ENCODE peak calls at places on chromosomes 13 and 19, in seven cellular contexts. S is stimulated activated CD8-positive, alpha-beta memory T cell treated with anti-CD3 and anti-CD28 coated beads, Interleukin-7, amount 100 ng/mL, for 1 hour; Q is fibroblast of lung; A is stimulated activated CD4-positive, alpha-beta T cell treated with anti-CD3 and anti-CD28 coated beads, TNF-alpha, amount 100 ng/mL, for 1 hour; C is CD8-positive, alpha-beta memory T cell; W is RKO; K is activated T-helper 1 cell treated with Interleukin-2 at 50 U/mL for 16 hours. U is an unnamed sample.

GRCh38 chr19:43779147-43779819 is 1.5 kb downstream of the KCNN4 start:
- DNase-seq in S (no peak), Q (no peak), A (no peak), C (no peak), W (no peak), K (no peak), U (no peak)

GRCh38 chr19:41325640-41325946 is 15.6 kb downstream of the CCDC97 start:
- DNase-seq in S (no peak), Q (no peak), A (no peak), C (no peak), W (no peak), K (no peak), U (no peak)

GRCh38 chr19:38699027-38699346 is 45.3 kb downstream of the CAPN12 start:
- DNase-seq in S (no peak), Q (no peak), A (no peak), C (no peak), W (no peak), K (no peak), U (no peak)

GRCh38 chr13:29454931-29455481 is 140.5 kb downstream of the SLC7A1 start:
- DNase-seq in S (no peak), Q (peak; percentile 10), A (no peak), C (no peak), W (peak; percentile 18), K (no peak), U (no peak)

GRCh38 chr19:18453269-18454024 is 15.5 kb upstream of the ISYNA1 start:
- DNase-seq in S (no peak), Q (peak; percentile 43), A (no peak), C (no peak), W (no peak), K (no peak), U (no peak)

GRCh38 chr13:93963266-93964131 is 516.0 kb downstream of the DCT start:
- DNase-seq in S (no peak), Q (peak; percentile 73), A (no peak), C (no peak), W (no peak), K (no peak), U (no peak)

GRCh38 chr19:29483641-29483920 is 42.2 kb upstream of the VSTM2B start:
- DNase-seq in S (no peak), Q (no peak), A (no peak), C (no peak), W (no peak), K (no peak), U (no peak)

GRCh38 chr13:28313579-28313978 is 175.2 kb downstream of the PAN3 start:
- DNase-seq in S (no peak), Q (peak; percentile 55), A (no peak), C (no peak), W (peak; percentile 7), K (no peak), U (no peak)

GRCh38 chr19:1251503-1252220 is 3.3 kb downstream of the MIDN start:
- DNase-seq in S (no peak), Q (no peak), A (no peak), C (peak; percentile 63), W (no peak), K (peak; percentile 52), U (peak; percentile 66)

GRCh38 chr19:56099638-56100539 is 21.2 kb downstream of the ZNF787 start:
- DNase-seq in S (no peak), Q (no peak), A (no peak), C (no peak), W (no peak), K (no peak), U (no peak)

GRCh38 chr19:54156490-54156889 is 3.0 kb downstream of the LENG1 start:
- DNase-seq in S (no peak), Q (no peak), A (no peak), C (no peak), W (no peak), K (no peak), U (no peak)

GRCh38 chr19:57664269-57665127 is 4.2 kb upstream of the ZSCAN4 start:
- DNase-seq in S (no peak), Q (peak; percentile 52), A (no peak), C (no peak), W (no peak), K (no peak), U (peak; percentile 7)

GRCh38 chr13:45446181-45446580 is 18.6 kb upstream of the COG3 start:
- DNase-seq in S (no peak), Q (peak; percentile 4), A (no peak), C (no peak), W (no peak), K (no peak), U (no peak)

GRCh38 chr13:55761986-55762385 is 1378.7 kb upstream of the PRR20A start:
- DNase-seq in S (no peak), Q (no peak), A (no peak), C (no peak), W (no peak), K (no peak), U (no peak)

GRCh38 chr19:10899171-10899653 is 27.9 kb downstream of the CARM1 start:
- DNase-seq in S (no peak), Q (no peak), A (no peak), C (no peak), W (no peak), K (no peak), U (no peak)

GRCh38 chr19:2552859-2553258 is 76.9 kb downstream of the GADD45B start:
- DNase-seq in S (peak; percentile 4), Q (no peak), A (peak; percentile 16), C (peak; percentile 46), W (no peak), K (peak; percentile 20), U (peak; percentile 75)

GRCh38 chr13:107554355-107554905 is 660.9 kb downstream of the LIG4 start:
- DNase-seq in S (no peak), Q (no peak), A (no peak), C (no peak), W (no peak), K (no peak), U (no peak)

GRCh38 chr13:18954254-18954653 is 227.4 kb downstream of the TUBA3C start:
- DNase-seq in S (no peak), Q (no peak), A (no peak), C (no peak), W (no peak), K (no peak), U (no peak)

GRCh38 chr19:32471095-32471494 is 65.5 kb downstream of the DPY19L3 start:
- DNase-seq in S (no peak), Q (no peak), A (no peak), C (no peak), W (no peak), K (no peak), U (no peak)

GRCh38 chr19:19539738-19540703 is 2.0 kb downstream of the CILP2 start:
- DNase-seq in S (no peak), Q (peak; percentile 71), A (no peak), C (peak; percentile 69), W (no peak), K (peak; percentile 37), U (peak; percentile 38)

GRCh38 chr13:24141333-24141910 is 19.1 kb upstream of the SPATA13 start:
- DNase-seq in S (no peak), Q (no peak), A (no peak), C (no peak), W (no peak), K (no peak), U (no peak)

U was measured in immature natural killer cell.